ENCODE peak calls at places on chromosomes 11 and 22, in ten cellular contexts. F is heart left ventricle, K is A549, H is sigmoid colon, X is HCT116, O is IMR-90, J is adrenal gland, Z is endothelial cell of umbilical vein, A is stomach, P is Peyer's patch. Q is an unnamed sample.

GRCh38 chr22:37019309-37020191 is at the start of the genes MPST and TST:
- DNase-seq in X (no peak), K (no peak), O (peak; percentile 61), J (peak; percentile 85), H (peak; percentile 89), P (peak; percentile 86), A (peak; percentile 81), Z (peak; percentile 69), F (peak; percentile 86), Q (peak; percentile 82)

GRCh38 chr11:34437224-34437879 is 1.4 kb upstream of the CAT start:
- DNase-seq in J (no peak), K (no peak), Z (no peak), H (no peak), F (no peak), P (no peak), O (no peak), X (no peak), A (no peak), Q (no peak)

GRCh38 chr11:2589538-2589934 is 110.3 kb downstream of the KCNQ1OT1 start:
- DNase-seq in H (no peak), X (no peak), Z (no peak), F (no peak), J (no peak), P (no peak), K (no peak), A (no peak), O (no peak), Q (no peak)

GRCh38 chr11:120576606-120577005 is 65.1 kb downstream of the GRIK4 start:
- DNase-seq in Z (no peak), K (no peak), A (no peak), O (no peak), F (no peak), P (no peak), X (no peak), H (peak; percentile 14), J (no peak), Q (no peak)

GRCh38 chr11:119373917-119374631 is 7.4 kb downstream of the USP2 start:
- DNase-seq in A (peak; percentile 83), Z (peak; percentile 79), O (peak; percentile 75), X (no peak), H (no peak), P (peak; percentile 85), K (peak; percentile 52), F (peak; percentile 77), J (peak; percentile 76), Q (peak; percentile 87)

GRCh38 chr11:10386361-10386760 is 68.7 kb upstream of the AMPD3 start:
- DNase-seq in O (no peak), K (no peak), J (no peak), F (no peak), P (no peak), H (no peak), X (no peak), A (no peak), Z (no peak), Q (no peak)

GRCh38 chr11:94526645-94527438 is 14.6 kb downstream of the C11orf97 start:
- DNase-seq in F (no peak), A (no peak), H (no peak), P (no peak), K (no peak), X (no peak), Z (no peak), O (peak; percentile 23), J (no peak), Q (no peak)

GRCh38 chr11:129368889-129369672 is 6.6 kb upstream of the BARX2 start:
- DNase-seq in O (no peak), K (no peak), A (peak; percentile 65), P (no peak), Z (no peak), H (no peak), X (no peak), F (no peak), J (no peak), Q (no peak)

GRCh38 chr11:18634140-18635032 is at the start of gene SPTY2D1:
- DNase-seq in Z (peak; percentile 99), J (peak; percentile 99), K (peak; percentile 96), A (peak; percentile 100), P (peak; percentile 97), F (peak; percentile 99), O (peak; percentile 99), H (peak; percentile 100), X (peak; percentile 99), Q (peak; percentile 100)
- TF ChIP-seq POLR2A in Z (peak; percentile 96), J (peak; percentile 95), K (peak; percentile 68), A (no peak), P (peak; percentile 90), F (peak; percentile 4), O (peak; percentile 98), H (peak; percentile 91), X (peak; percentile 91), Q (peak; percentile 62)

DNA sequence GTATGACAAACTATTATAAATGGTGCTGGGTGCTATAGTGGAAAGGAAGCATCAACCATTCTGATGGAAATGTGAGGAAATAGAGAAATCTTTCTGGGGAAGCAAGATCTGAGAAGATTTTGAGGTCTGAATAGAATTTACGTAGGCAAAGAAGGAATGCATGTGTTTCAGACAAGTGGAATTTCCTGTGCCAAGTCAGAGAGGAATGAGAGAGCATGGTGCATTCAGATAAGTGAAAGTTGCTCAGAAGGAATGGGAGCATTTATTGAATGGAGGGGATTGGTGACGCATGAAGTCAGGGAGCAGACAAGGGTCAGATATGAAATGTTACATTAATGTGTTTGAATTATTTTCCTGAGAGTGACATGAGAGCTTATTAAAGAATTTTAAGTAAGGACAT is 725.5 kb downstream of the METTL15 start:
- DNase-seq in X (no peak), H (no peak), A (no peak), F (no peak), O (peak; percentile 99), P (no peak), Z (peak; percentile 97), K (no peak), J (no peak), Q (no peak)
- H3K4me1 ChIP-seq in X (peaks cover 2% of the 10 kb centered on the region), H (peaks cover 7% of the 10 kb centered on the region), A (no peaks in the 10 kb centered on the region), F (no peaks in the 10 kb centered on the region), O (peaks cover 10% of the 10 kb centered on the region), P (no peaks in the 10 kb centered on the region), Z (peaks cover 62% of the 10 kb centered on the region), K (peaks cover 45% of the 10 kb centered on the region), J (no peaks in the 10 kb centered on the region), Q (no peaks in the 10 kb centered on the region)

DNA sequence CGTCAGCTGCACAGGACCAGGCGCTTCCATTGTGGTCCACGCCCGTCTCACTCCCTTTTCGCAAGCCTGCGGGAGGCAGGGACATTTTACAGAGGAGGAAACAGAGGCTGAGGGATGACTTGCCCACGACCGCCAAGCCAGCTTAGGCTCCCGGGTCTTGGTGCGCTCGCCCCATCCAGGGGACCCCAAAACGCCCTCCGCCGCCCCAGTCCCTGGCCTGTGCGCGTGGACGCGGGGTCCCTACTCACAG is 300 bp downstream of the WNT11 start:
- DNase-seq in O (no peak), J (no peak), X (no peak), P (no peak), H (no peak), K (no peak), F (no peak), A (no peak), Z (no peak), Q (no peak)
- H3K4me3 ChIP-seq in O (peak overlapping the region; percentile 15), J (peak overlapping the region; percentile 65), X (peak overlapping the region; percentile 55), P (peak overlapping the region; percentile 47), H (peak overlapping the region; percentile 53), K (peak overlapping the region; percentile 60), F (peak overlapping the region; percentile 63), A (peak overlapping the region; percentile 64), Z (no peak overlapping the region), Q (peak overlapping the region; percentile 37)

GRCh38 chr11:114440971-114441810 is 1.9 kb downstream of the REXO2 start:
- DNase-seq in O (no peak), Z (peak; percentile 26), K (no peak), X (no peak), J (no peak), P (no peak), H (no peak), A (no peak), F (no peak), Q (no peak)

GRCh38 chr11:114440121-114440860 is 1.0 kb downstream of the REXO2 start:
- DNase-seq in J (no peak), A (no peak), P (no peak), H (no peak), Z (no peak), F (no peak), K (no peak), O (peak; percentile 29), X (no peak), Q (no peak)

GRCh38 chr11:114438303-114438702 is 964 bp upstream of the REXO2 start:
- DNase-seq in J (no peak), F (no peak), P (no peak), A (no peak), X (no peak), Z (peak; percentile 38), O (peak; percentile 4), H (no peak), K (no peak), Q (no peak)

GRCh38 chr11:114441921-114442320 is 2.7 kb downstream of the REXO2 start:
- DNase-seq in Z (no peak), H (no peak), F (no peak), P (no peak), A (no peak), O (no peak), J (no peak), K (no peak), X (no peak), Q (no peak)

DNA sequence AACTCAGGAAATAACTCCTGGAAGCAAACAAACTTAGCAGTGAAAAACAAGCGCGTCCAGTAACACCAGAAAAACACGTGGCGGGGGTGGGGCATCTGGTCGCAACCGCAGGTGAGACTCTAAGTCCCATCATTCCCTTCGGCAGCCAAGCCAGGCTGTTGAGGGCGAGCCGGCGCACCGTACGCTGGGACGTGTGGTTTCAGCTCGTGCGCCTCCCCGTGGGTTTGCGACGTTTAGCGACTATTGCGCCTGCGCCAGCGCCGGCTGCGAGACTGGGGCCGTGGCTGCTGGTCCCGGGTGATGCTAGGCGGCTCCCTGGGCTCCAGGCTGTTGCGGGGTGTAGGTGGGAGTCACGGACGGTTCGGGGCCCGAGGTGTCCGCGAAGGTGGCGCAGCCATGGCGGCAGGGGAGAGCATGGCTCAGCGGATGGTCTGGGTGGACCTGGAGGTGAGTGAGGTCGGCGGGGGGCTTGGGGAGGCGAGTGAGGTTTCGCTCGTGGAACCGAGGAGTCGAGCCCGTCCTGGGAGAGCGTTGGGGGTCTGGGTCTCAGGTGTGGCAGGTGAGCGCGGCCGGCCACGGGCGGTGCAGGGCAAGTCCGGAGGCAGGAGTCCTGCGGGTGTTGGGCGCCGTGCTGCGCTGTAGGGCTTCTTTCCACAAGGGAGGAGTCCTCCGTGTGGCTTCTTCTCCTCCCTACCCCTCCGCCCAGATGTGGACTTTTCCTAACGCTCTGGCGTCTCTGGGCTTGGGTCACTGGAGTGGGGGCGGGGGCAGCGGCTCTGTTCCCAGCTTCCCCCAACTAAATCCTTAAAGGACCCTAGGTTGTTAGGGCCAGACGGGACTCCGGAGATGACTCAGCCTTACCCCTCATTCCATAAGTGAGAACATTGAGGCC is at the start of gene REXO2:
- DNase-seq in O (peak; percentile 93), J (peak; percentile 94), F (peak; percentile 96), Z (peak; percentile 96), A (peak; percentile 97), P (peak; percentile 96), X (peak; percentile 89), H (peak; percentile 98), K (peak; percentile 80), Q (peak; percentile 98)
- TF ChIP-seq POLR2A in O (peak; percentile 58), J (peak; percentile 91), F (no peak), Z (peak; percentile 83), A (no peak), P (peak; percentile 56), X (peak; percentile 56), H (peak; percentile 72), K (peak; percentile 41), Q (no peak)

GRCh38 chr11:86919557-86920210 is 35.5 kb downstream of the FZD4 start:
- DNase-seq in A (no peak), H (no peak), Z (peak; percentile 88), P (no peak), J (no peak), X (peak; percentile 54), F (no peak), K (peak; percentile 57), O (peak; percentile 81), Q (peak; percentile 35)
- H3K4me1 ChIP-seq in A (peaks cover 19% of the 10 kb centered on the region), H (peaks cover 2% of the 10 kb centered on the region), Z (peaks cover 48% of the 10 kb centered on the region), P (no peaks in the 10 kb centered on the region), J (no peaks in the 10 kb centered on the region), X (peaks cover 12% of the 10 kb centered on the region), F (peaks cover 34% of the 10 kb centered on the region), K (peaks cover 22% of the 10 kb centered on the region), O (peaks cover 8% of the 10 kb centered on the region), Q (peaks cover 4% of the 10 kb centered on the region)

Q was measured in testis.